ENCODE peak calls at places on chromosomes 11 and 22, in nine cellular contexts. Q, U, I, E, M, A, Z, C and R are unnamed samples.

GRCh38 chr11:61577383-61578118 is 3.3 kb downstream of the SYT7 start:
- DNase-seq in C (peak), E (no peak), I (no peak), Q (no peak), Z (no peak), A (no peak), U (no peak), M (no peak), R (peak)

GRCh38 chr11:36498721-36499120 is 11.4 kb downstream of the TRAF6 start:
- DNase-seq in Q (no peak), C (no peak), E (no peak), U (no peak), I (no peak), A (no peak), M (no peak), Z (no peak), R (no peak)

GRCh38 chr22:44697423-44698179 is 4.4 kb upstream of the PRR5 start:
- DNase-seq in U (peak), C (peak), A (peak), E (peak), Z (peak), I (peak), Q (peak), M (peak), R (peak)

GRCh38 chr22:18070556-18071306 is 7.1 kb upstream of the PEX26 start:
- DNase-seq in U (no peak), E (no peak), Z (no peak), A (no peak), M (no peak), I (peak), Q (no peak), C (no peak), R (no peak)

GRCh38 chr11:31821235-31821764 is 10.2 kb upstream of the PAX6 start:
- DNase-seq in Q (no peak), M (no peak), Z (no peak), A (no peak), C (no peak), I (no peak), E (no peak), U (no peak), R (no peak)

GRCh38 chr11:129699711-129700304 is 115.8 kb upstream of the TMEM45B start:
- DNase-seq in M (no peak), Q (no peak), U (no peak), I (no peak), Z (no peak), C (no peak), E (no peak), A (no peak), R (no peak)

GRCh38 chr11:119414321-119414720 is 8.7 kb downstream of the THY1 start:
- DNase-seq in U (no peak), I (no peak), Z (no peak), E (no peak), C (no peak), M (no peak), Q (no peak), A (no peak), R (no peak)

GRCh38 chr11:69369945-69370344 is 76.0 kb downstream of the MYEOV start:
- DNase-seq in C (no peak), I (no peak), M (no peak), E (no peak), A (no peak), U (no peak), Q (no peak), Z (peak), R (no peak)

GRCh38 chr11:33461726-33462125 is 204.5 kb downstream of the HIPK3 start:
- DNase-seq in Z (no peak), A (peak), C (no peak), E (no peak), U (no peak), Q (no peak), I (no peak), M (no peak), R (no peak)